ENCODE peak calls at places on chromosomes 16 and 17, in four cellular contexts. One of them, this sample, is unnamed.

GRCh38 chr17:34716291-34716690 is 136.9 kb downstream of the TMEM132E start:
- DNase-seq in HT-29: no peak
- DNase-seq in adrenal gland: no peak
- DNase-seq in foreskin fibroblast: no peak
- DNase-seq in this sample: no peak

GRCh38 chr16:51949260-51949659 is 597.7 kb downstream of the TOX3 start:
- DNase-seq in HT-29: no peak
- DNase-seq in adrenal gland: no peak
- DNase-seq in foreskin fibroblast: no peak
- DNase-seq in this sample: no peak

GRCh38 chr17:56665864-56666263 is 72.4 kb downstream of the NOG start:
- DNase-seq in HT-29: no peak
- DNase-seq in adrenal gland: no peak
- DNase-seq in foreskin fibroblast: no peak
- DNase-seq in this sample: no peak

GRCh38 chr17:38579934-38580333 is 25.8 kb downstream of the SRCIN1 start:
- DNase-seq in HT-29: peak
- DNase-seq in adrenal gland: peak
- DNase-seq in foreskin fibroblast: peak
- DNase-seq in this sample: peak

GRCh38 chr16:4685292-4685691 is 8.1 kb upstream of the NUDT16L1 start:
- DNase-seq in HT-29: no peak
- DNase-seq in adrenal gland: no peak
- DNase-seq in foreskin fibroblast: no peak
- DNase-seq in this sample: no peak

GRCh38 chr17:79907217-79907715 is 68.0 kb upstream of the CBX4 start:
- DNase-seq in HT-29: no peak
- DNase-seq in adrenal gland: no peak
- DNase-seq in foreskin fibroblast: no peak
- DNase-seq in this sample: no peak

GRCh38 chr16:17565605-17566004 is 94.8 kb upstream of the XYLT1 start:
- DNase-seq in HT-29: no peak
- DNase-seq in adrenal gland: no peak
- DNase-seq in foreskin fibroblast: no peak
- DNase-seq in this sample: no peak

GRCh38 chr16:21608647-21609328 is 9.4 kb downstream of the METTL9 start:
- DNase-seq in HT-29: no peak
- DNase-seq in adrenal gland: no peak
- DNase-seq in foreskin fibroblast: no peak
- DNase-seq in this sample: no peak

GRCh38 chr16:67594956-67595355 is 32.6 kb downstream of the CTCF start:
- DNase-seq in HT-29: no peak
- DNase-seq in adrenal gland: no peak
- DNase-seq in foreskin fibroblast: peak
- DNase-seq in this sample: peak

GRCh38 chr16:14509055-14509454 is 121.0 kb downstream of the PARN start:
- DNase-seq in HT-29: no peak
- DNase-seq in adrenal gland: no peak
- DNase-seq in foreskin fibroblast: no peak
- DNase-seq in this sample: peak

GRCh38 chr16:16996830-16997229 is 473.9 kb downstream of the XYLT1 start:
- DNase-seq in HT-29: no peak
- DNase-seq in adrenal gland: no peak
- DNase-seq in foreskin fibroblast: no peak
- DNase-seq in this sample: no peak

GRCh38 chr17:54933921-54934320 is 33.3 kb downstream of the TOM1L1 start:
- DNase-seq in HT-29: no peak
- DNase-seq in adrenal gland: no peak
- DNase-seq in foreskin fibroblast: no peak
- DNase-seq in this sample: no peak

GRCh38 chr16:15605869-15606520 is 37.0 kb downstream of the MARF1 start:
- DNase-seq in HT-29: no peak
- DNase-seq in adrenal gland: no peak
- DNase-seq in foreskin fibroblast: no peak
- DNase-seq in this sample: no peak

GRCh38 chr17:39939588-39940419 is 12.3 kb downstream of the LRRC3C start:
- DNase-seq in HT-29: peak
- DNase-seq in adrenal gland: no peak
- DNase-seq in foreskin fibroblast: peak
- DNase-seq in this sample: peak

GRCh38 chr17:28996554-28997096 is 9.2 kb downstream of the SEZ6 start:
- DNase-seq in HT-29: no peak
- DNase-seq in adrenal gland: no peak
- DNase-seq in foreskin fibroblast: no peak
- DNase-seq in this sample: no peak

GRCh38 chr16:69179255-69180010 is 7.5 kb upstream of the SNTB2 start:
- DNase-seq in HT-29: no peak
- DNase-seq in adrenal gland: peak
- DNase-seq in foreskin fibroblast: peak
- DNase-seq in this sample: peak